ENCODE peak calls at places on chromosomes 16 and 17, in seven cellular contexts. S, N, H, D, O, W and J are unnamed samples.
A peak's percentile ranks its signal among the peaks of the same experiment; 100 is the strongest.

GRCh38 chr17:74451557-74451956 is 14.9 kb upstream of the CD300A start:
- DNase-seq in S (no peak), N (no peak), H (no peak), D (no peak), O (no peak), W (no peak), J (no peak)

GRCh38 chr17:41989702-41990419 is 23.3 kb downstream of the CNP start:
- DNase-seq in S (no peak), N (no peak), H (no peak), D (no peak), O (no peak), W (no peak), J (no peak)

GRCh38 chr17:8606415-8606814 is 24.1 kb downstream of the MYH10 start:
- DNase-seq in S (no peak), N (peak; percentile 20), H (no peak), D (no peak), O (no peak), W (no peak), J (no peak)

GRCh38 chr16:54362801-54363200 is 76.2 kb upstream of the IRX3 start:
- DNase-seq in S (no peak), N (no peak), H (no peak), D (no peak), O (no peak), W (no peak), J (no peak)

GRCh38 chr16:15403392-15403995 is 7.9 kb downstream of the MPV17L start:
- DNase-seq in S (no peak), N (no peak), H (no peak), D (no peak), O (no peak), W (no peak), J (no peak)

GRCh38 chr16:67342616-67343015 is 16.0 kb downstream of the LRRC36 start:
- DNase-seq in S (no peak), N (no peak), H (no peak), D (no peak), O (no peak), W (no peak), J (no peak)

GRCh38 chr17:65054602-65055001 is 1.9 kb downstream of the GNA13 start:
- DNase-seq in S (no peak), N (no peak), H (no peak), D (no peak), O (no peak), W (no peak), J (no peak)

GRCh38 chr16:80719573-80719972 is 84.8 kb downstream of the CDYL2 start:
- DNase-seq in S (no peak), N (no peak), H (no peak), D (no peak), O (no peak), W (no peak), J (no peak)

GRCh38 chr17:79646721-79647455 is 36.0 kb upstream of the RBFOX3 start:
- DNase-seq in S (no peak), N (no peak), H (no peak), D (no peak), O (peak; percentile 3), W (no peak), J (no peak)

GRCh38 chr17:47275245-47275984 is 21.8 kb downstream of the ITGB3 start:
- DNase-seq in S (peak; percentile 78), N (peak; percentile 83), H (peak; percentile 83), D (peak; percentile 57), O (peak; percentile 96), W (no peak), J (no peak)

GRCh38 chr17:79478841-79479240 is 132.0 kb downstream of the RBFOX3 start:
- DNase-seq in S (no peak), N (no peak), H (no peak), D (no peak), O (peak; percentile 22), W (no peak), J (no peak)

GRCh38 chr17:20997711-20998570 is 44.9 kb downstream of the USP22 start:
- DNase-seq in S (no peak), N (no peak), H (no peak), D (no peak), O (no peak), W (no peak), J (no peak)

GRCh38 chr17:17313350-17313991 is 10.3 kb downstream of the NT5M start:
- DNase-seq in S (peak; percentile 50), N (no peak), H (no peak), D (no peak), O (no peak), W (peak; percentile 75), J (no peak)

GRCh38 chr16:62408760-62409159 is 372.5 kb upstream of the CDH8 start:
- DNase-seq in S (peak; percentile 74), N (no peak), H (no peak), D (no peak), O (no peak), W (no peak), J (no peak)

DNA sequence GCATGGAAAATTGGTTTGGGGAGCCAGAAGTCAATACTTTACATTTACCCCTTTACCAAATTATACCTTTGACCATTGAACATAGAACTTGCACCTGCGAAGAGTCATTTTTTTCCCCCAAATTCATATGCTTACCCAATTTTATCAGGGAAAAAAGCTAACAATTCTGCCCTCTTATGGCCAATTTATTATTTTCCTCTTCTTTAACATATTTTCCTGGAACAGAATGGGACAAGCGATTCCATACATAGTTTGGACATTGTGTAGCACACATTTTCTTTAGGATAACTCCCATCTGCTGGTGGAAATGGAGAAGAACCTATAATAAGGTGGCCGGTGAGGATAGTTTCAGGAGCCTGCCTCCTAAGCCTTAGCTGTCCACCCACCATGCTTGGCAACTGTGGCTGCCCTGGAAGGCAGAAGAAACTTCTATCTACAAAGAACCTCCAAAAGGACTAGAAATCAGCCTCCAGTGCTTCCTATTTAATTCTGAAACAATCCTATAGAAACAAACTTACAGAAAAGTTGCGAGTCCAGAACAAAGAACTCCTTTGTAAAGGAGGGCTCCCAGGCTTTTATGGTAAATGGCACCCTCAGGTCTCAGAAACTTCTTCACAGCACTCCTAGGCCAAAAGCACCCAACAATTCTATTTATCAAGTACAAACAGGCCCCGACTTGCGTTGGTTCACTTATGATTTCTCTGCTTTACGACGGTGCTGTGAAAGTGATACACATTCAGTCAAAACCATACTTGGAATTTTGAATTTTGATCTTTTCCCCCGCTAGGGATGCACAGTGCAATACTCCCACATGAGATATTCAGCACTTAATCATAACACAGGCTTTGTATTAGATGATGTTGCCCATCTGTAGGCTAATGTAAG is 64.1 kb upstream of the CACNG4 start:
- DNase-seq in S (no peak), N (peak; percentile 8), H (no peak), D (no peak), O (no peak), W (no peak), J (no peak)
- TF ChIP-seq CTCF in S (peak; percentile 39), N (peak; percentile 23), H (peak; percentile 37), D (no peak), O (no peak), W (no peak), J (peak; percentile 19)

DNA sequence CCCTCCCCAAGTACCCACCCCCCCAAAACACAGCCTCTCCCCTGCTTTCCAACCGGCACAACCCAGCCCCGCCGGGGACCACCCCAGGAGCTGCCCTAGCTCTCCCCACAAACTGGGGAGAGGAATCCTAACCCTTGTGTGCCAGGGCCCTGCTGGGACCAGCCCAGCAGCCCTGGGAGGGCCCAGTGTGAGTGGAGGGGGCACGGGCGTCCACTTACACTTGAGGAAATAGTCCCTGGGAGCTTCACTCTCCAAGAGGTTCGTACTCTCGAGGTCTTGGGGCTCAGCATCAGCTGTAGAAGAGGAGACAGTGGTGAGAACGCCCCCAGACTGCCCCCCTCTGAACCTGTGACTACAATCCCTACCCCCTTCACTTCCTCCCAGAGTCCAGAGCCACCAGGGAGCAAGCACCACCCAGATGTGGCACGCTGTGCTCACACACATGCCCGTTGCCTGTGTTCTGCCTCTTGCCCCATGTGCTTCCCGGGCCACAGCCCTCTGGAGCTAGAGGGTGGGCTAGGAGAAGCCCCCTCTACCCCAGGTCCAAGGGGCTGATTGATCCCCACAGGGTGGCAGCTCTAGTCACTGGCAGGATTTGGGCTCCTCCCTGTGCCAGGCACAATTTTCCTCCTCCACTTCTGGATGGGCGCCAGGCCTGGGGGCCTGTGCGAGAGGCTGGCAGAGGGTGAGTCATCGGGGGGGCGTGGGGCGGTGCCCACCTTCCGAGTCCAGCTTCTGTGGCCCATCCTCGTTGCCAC is 3.0 kb downstream of the TRIM47 start:
- DNase-seq in S (no peak), N (no peak), H (no peak), D (no peak), O (no peak), W (no peak), J (no peak)
- H3K4me3 ChIP-seq in S (no peak overlapping the region), N (no peak overlapping the region), H (no peak overlapping the region), D (no peak overlapping the region), O (no peak overlapping the region), W (peak overlapping the region; percentile 60), J (no peak overlapping the region)

DNA sequence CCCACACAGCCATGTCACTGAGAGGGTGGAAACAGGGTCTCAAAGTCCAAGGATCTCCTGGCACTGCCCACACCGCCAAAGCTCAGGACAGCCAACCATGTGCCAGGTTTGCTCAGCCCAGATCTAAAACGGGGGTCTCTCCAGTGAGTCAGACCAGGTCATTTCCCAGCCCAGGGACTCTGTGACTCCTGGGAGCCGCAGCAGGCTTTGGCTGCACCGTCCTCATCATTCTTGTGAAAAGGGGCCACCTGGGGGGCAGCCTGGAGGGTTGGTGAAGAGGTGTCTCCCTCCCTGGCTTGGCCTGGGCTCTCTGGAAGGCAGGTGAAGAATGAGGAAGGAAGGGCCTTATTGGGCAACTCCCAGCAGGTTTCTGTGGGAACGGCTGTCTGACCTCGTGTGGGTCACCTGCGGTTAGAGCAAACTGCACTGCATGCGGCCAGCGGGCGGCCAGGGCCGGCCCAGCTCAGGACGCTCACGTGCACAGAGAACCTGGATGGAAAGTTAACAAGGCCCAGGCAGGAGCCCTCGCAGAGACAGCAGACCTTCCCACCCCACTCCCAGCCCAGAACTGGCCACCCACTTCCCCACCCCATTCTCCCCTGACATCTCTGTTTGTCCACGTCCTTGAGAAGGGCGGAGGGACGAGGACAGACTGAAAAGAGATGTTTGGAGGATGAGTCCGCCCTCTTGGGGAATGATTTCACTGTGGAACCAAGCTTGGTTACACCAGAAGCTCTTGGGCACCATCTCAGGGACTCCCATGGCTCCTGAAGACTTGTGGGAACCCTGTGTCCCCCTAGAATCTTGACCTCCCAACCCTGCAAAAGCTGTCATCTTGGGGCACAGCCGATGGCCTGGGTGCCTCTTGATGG is 25.6 kb upstream of the LITAF start:
- DNase-seq in S (no peak), N (no peak), H (no peak), D (no peak), O (no peak), W (no peak), J (no peak)
- TF ChIP-seq CTCF in S (no peak), N (no peak), H (no peak), D (no peak), O (no peak), W (no peak), J (no peak)

GRCh38 chr17:10031606-10032005 is 126.5 kb upstream of the RCVRN start:
- DNase-seq in S (no peak), N (no peak), H (no peak), D (no peak), O (no peak), W (no peak), J (no peak)

GRCh38 chr17:10034719-10035475 is 129.8 kb upstream of the RCVRN start:
- DNase-seq in S (no peak), N (no peak), H (no peak), D (no peak), O (no peak), W (no peak), J (no peak)

GRCh38 chr17:10033982-10034381 is 128.9 kb upstream of the RCVRN start:
- DNase-seq in S (no peak), N (no peak), H (no peak), D (peak; percentile 26), O (no peak), W (no peak), J (no peak)

GRCh38 chr17:10032142-10032541 is 127.1 kb upstream of the RCVRN start:
- DNase-seq in S (no peak), N (no peak), H (no peak), D (no peak), O (no peak), W (no peak), J (no peak)

GRCh38 chr17:10033449-10033848 is 128.4 kb upstream of the RCVRN start:
- DNase-seq in S (peak; percentile 62), N (no peak), H (no peak), D (no peak), O (no peak), W (no peak), J (no peak)
- H3K4me3 ChIP-seq in S (no peak overlapping the region), N (no peak overlapping the region), H (no peak overlapping the region), D (no peak overlapping the region), O (no peak overlapping the region), W (no peak overlapping the region), J (no peak overlapping the region)